ENCODE peak calls at places on chromosomes 4 and X, in four cellular contexts. A is HCT116, U is K562, F is HepG2. E is an unnamed sample.

GRCh38 chr4:184309241-184310170 is 91.8 kb upstream of the ENPP6 start:
- DNase-seq in A (no peak), U (no peak), F (no peak), E (no peak)

GRCh38 chrX:10486373-10486772 is 134.0 kb downstream of the MID1 start:
- DNase-seq in A (no peak), U (no peak), F (no peak), E (no peak)

GRCh38 chr4:81628489-81628888 is 156.8 kb upstream of the RASGEF1B start:
- DNase-seq in A (no peak), U (no peak), F (peak), E (no peak)

GRCh38 chrX:100647095-100647494 is 3.1 kb downstream of the SRPX2 start:
- DNase-seq in A (no peak), U (no peak), F (no peak), E (no peak)

GRCh38 chr4:186885289-186885688 is 161.6 kb upstream of the FAT1 start:
- DNase-seq in A (no peak), U (no peak), F (peak), E (no peak)

GRCh38 chr4:52983563-52984303 is 121.6 kb downstream of the RASL11B start:
- DNase-seq in A (peak), U (peak), F (peak), E (peak)

GRCh38 chr4:43481526-43481925 is 589.0 kb downstream of the GRXCR1 start:
- DNase-seq in A (no peak), U (no peak), F (no peak), E (no peak)

GRCh38 chr4:147741190-147741788 is 9.4 kb downstream of the ARHGAP10 start:
- DNase-seq in A (no peak), U (no peak), F (no peak), E (no peak)

GRCh38 chr4:77443941-77444340 is 161.7 kb upstream of the CXCL13 start:
- DNase-seq in A (no peak), U (no peak), F (no peak), E (no peak)

DNA sequence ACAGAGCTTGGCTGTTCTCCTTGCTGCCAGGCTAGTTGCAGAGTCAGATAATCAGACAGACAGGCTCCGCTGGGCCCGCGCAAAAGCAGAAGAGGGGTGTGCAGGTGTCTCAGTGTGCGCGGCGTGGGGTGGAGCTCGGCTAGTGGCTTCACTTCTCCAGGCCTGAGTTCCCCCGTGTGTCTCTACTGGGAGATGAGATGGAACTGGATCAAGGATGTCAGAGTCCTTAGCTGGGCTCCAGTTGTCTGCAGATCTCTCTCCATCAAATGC is 21.1 kb downstream of the HTRA3 start:
- DNase-seq in A (no peak), U (no peak), F (no peak), E (no peak)
- H3K4me3 ChIP-seq in A (no peak), U (no peak), F (no peak), E (no peak)

GRCh38 chr4:175071123-175071522 is 153.0 kb downstream of the ADAM29 start:
- DNase-seq in A (no peak), U (no peak), F (no peak), E (no peak)
- TF ChIP-seq TCF7L2 in A (no peak), U (no peak), F (no peak), E (no peak)

GRCh38 chr4:16467061-16467460 is 240.8 kb upstream of the TAPT1 start:
- DNase-seq in A (no peak), U (no peak), F (no peak), E (no peak)

GRCh38 chr4:16466581-16466980 is 240.3 kb upstream of the TAPT1 start:
- DNase-seq in A (no peak), U (no peak), F (no peak), E (no peak)

DNA sequence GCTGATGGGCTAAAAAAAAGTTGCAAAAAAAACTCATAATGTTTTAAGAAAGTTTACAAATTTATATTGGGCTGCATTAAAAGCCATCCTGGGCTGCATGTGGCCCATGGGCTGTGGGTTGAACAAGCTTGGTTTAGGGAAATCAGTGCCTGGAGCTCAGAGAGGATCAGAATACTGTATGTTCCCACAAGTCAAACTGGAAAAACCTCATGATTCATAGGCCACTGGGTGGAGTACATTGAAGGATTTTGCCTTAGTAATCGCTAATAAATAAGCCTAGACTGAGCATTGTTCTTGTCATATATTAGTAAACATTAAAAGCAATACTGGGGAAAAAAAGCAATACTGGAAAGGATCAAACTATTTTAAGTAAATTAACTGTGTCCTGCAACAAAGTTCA is 246.3 kb upstream of the TAPT1 start:
- DNase-seq in A (no peak), U (no peak), F (no peak), E (no peak)
- H3K4me3 ChIP-seq in A (no peak), U (no peak), F (no peak), E (no peak)

GRCh38 chrX:154308108-154308946 is 12.7 kb downstream of the TKTL1 start:
- DNase-seq in A (peak), U (peak), F (peak), E (peak)
- TF ChIP-seq TCF7L2 in A (no peak), U (no peak), F (no peak), E (no peak)

GRCh38 chr4:8185930-8186329 is 13.2 kb upstream of the SH3TC1 start:
- DNase-seq in A (no peak), U (no peak), F (no peak), E (no peak)
- H3K4me3 ChIP-seq in A (no peak), U (no peak), F (no peak), E (no peak)

GRCh38 chr4:11281720-11282119 is 147.0 kb downstream of the HS3ST1 start:
- DNase-seq in A (no peak), U (no peak), F (no peak), E (no peak)

DNA sequence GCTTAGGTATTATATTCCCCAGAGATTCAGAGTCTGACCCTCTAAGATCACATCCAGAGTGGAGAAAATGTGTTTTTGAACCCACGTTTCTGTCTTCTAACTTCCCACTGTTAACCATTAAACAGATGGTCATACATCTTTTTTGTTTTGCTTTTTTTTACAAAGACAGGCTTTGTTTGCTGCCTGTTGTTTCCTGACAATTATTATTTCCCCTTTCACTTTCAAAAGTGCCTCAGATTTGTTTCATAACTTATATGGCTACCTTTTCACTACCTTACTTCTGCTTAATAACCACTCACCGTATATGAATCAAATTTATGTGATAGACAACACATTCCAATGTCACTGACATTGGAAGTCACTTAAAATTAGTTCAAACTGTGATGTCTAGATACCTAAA is 142.2 kb downstream of the HS3ST1 start:
- DNase-seq in A (no peak), U (no peak), F (no peak), E (no peak)
- TF ChIP-seq TCF7L2 in A (no peak), U (no peak), F (no peak), E (no peak)

E was measured in Panc1.